ENCODE peak calls at places on chromosomes 4 and X, in ten cellular contexts. R, A, N, U, O, S, Z, L, T and B are unnamed samples.

GRCh38 chr4:165294907-165295306 is 32.6 kb upstream of the MSMO1 start:
- DNase-seq in L (no peak), A (no peak), S (no peak), U (no peak), O (no peak), R (no peak), T (peak), Z (no peak), N (peak), B (peak)

GRCh38 chrX:73069365-73070035 is 9.8 kb downstream of the PABPC1L2A start:
- DNase-seq in S (no peak), U (no peak), L (no peak), A (no peak), N (no peak), R (no peak), T (no peak), Z (no peak), O (no peak), B (no peak)

GRCh38 chr4:27790911-27791310 is 930.3 kb downstream of the STIM2 start:
- DNase-seq in R (no peak), U (no peak), A (no peak), S (no peak), O (no peak), Z (no peak), T (no peak), L (no peak), N (no peak), B (no peak)

GRCh38 chrX:16822723-16823122 is 36.5 kb downstream of the TXLNG start:
- DNase-seq in Z (no peak), U (no peak), O (no peak), T (no peak), A (no peak), R (no peak), L (no peak), S (no peak), N (no peak), B (no peak)

GRCh38 chrX:22969416-22969815 is 30.3 kb upstream of the DDX53 start:
- DNase-seq in R (no peak), L (no peak), O (no peak), T (no peak), N (no peak), A (no peak), Z (no peak), U (no peak), S (no peak), B (no peak)

GRCh38 chr4:52244773-52245360 is 193.8 kb downstream of the SPATA18 start:
- DNase-seq in S (no peak), A (no peak), R (peak), N (no peak), O (no peak), L (no peak), Z (no peak), T (no peak), U (peak), B (no peak)

GRCh38 chr4:24896977-24897376 is 15.9 kb downstream of the CCDC149 start:
- DNase-seq in U (no peak), Z (no peak), N (no peak), L (no peak), A (no peak), T (no peak), S (no peak), R (no peak), O (no peak), B (no peak)

GRCh38 chr4:138831943-138832342 is 183.6 kb upstream of the NOCT start:
- DNase-seq in A (no peak), S (no peak), N (no peak), R (no peak), L (no peak), U (no peak), O (no peak), T (no peak), Z (no peak), B (no peak)

GRCh38 chr4:89645512-89645911 is 191.4 kb downstream of the SNCA start:
- DNase-seq in O (no peak), T (no peak), R (no peak), N (no peak), S (no peak), A (no peak), L (no peak), Z (no peak), U (no peak), B (no peak)

GRCh38 chr4:177117256-177117655 is 192.4 kb upstream of the NEIL3 start:
- DNase-seq in U (no peak), A (no peak), Z (no peak), L (no peak), N (no peak), T (no peak), S (no peak), O (no peak), R (peak), B (no peak)

GRCh38 chr4:38868055-38868965 is 704 bp downstream of the FAM114A1 start:
- DNase-seq in N (no peak), U (no peak), O (no peak), T (no peak), S (no peak), Z (peak), R (peak), A (no peak), L (no peak), B (no peak)

GRCh38 chrX:34656842-34657780 is at the start of gene TMEM47:
- DNase-seq in Z (peak), S (peak), A (no peak), U (peak), O (no peak), T (no peak), N (no peak), L (no peak), R (peak), B (no peak)

GRCh38 chrX:72304877-72305276 is 837 bp downstream of the CITED1 start:
- DNase-seq in O (no peak), U (no peak), Z (no peak), S (no peak), N (no peak), R (peak), L (no peak), T (no peak), A (no peak), B (no peak)

GRCh38 chrX:20431486-20431885 is 164.8 kb upstream of the RPS6KA3 start:
- DNase-seq in U (no peak), Z (no peak), O (no peak), L (no peak), N (no peak), S (no peak), A (no peak), R (no peak), T (no peak), B (no peak)

GRCh38 chrX:97389761-97390192 is 506.1 kb downstream of the RPA4 start:
- DNase-seq in R (no peak), O (no peak), T (no peak), N (no peak), A (no peak), Z (no peak), L (no peak), U (no peak), S (no peak), B (no peak)

GRCh38 chr4:24763631-24764302 is 31.6 kb upstream of the SOD3 start:
- DNase-seq in T (no peak), U (peak), N (no peak), Z (no peak), R (no peak), S (no peak), L (no peak), O (no peak), A (no peak), B (no peak)

GRCh38 chr4:169492436-169493163 is 119.8 kb downstream of the NEK1 start:
- DNase-seq in O (no peak), L (no peak), N (peak), T (peak), A (no peak), R (no peak), Z (peak), U (peak), S (no peak), B (peak)

GRCh38 chrX:39869846-39870601 is 227.7 kb downstream of the BCOR start:
- DNase-seq in R (no peak), N (peak), Z (no peak), O (no peak), T (no peak), A (peak), U (no peak), S (no peak), L (peak), B (peak)

GRCh38 chrX:9310596-9310995 is 154.3 kb upstream of the TBL1X start:
- DNase-seq in A (no peak), S (no peak), T (no peak), Z (no peak), R (no peak), N (no peak), O (no peak), L (no peak), U (no peak), B (no peak)